ENCODE peak calls at places on chromosome X, in seven cellular contexts. F is transverse colon, O is GM12878, Z is GM12892, K is IMR-90, L is tibial nerve, S is A549. B is an unnamed sample.

GRCh38 chrX:74535633-74536141 is 78.7 kb downstream of the RLIM start:
- DNase-seq in F (peak), O (no peak), Z (peak), K (peak), L (peak), S (no peak), B (peak)

GRCh38 chrX:12890467-12890866 is 16.0 kb upstream of the TLR8 start:
- DNase-seq in F (no peak), O (peak), Z (no peak), K (no peak), L (no peak), S (no peak), B (peak)

GRCh38 chrX:16639966-16640365 is 10.0 kb upstream of the S100G start:
- DNase-seq in F (no peak), O (no peak), Z (no peak), K (no peak), L (no peak), S (no peak), B (no peak)

GRCh38 chrX:19772759-19773623 is 114.4 kb downstream of the SH3KBP1 start:
- DNase-seq in F (no peak), O (no peak), Z (no peak), K (no peak), L (no peak), S (no peak), B (peak)

GRCh38 chrX:19579485-19579884 is 64.2 kb upstream of the MAP3K15 start:
- DNase-seq in F (no peak), O (no peak), Z (no peak), K (peak), L (no peak), S (no peak), B (no peak)

GRCh38 chrX:15751160-15751819 is 13.2 kb downstream of the CA5B start:
- DNase-seq in F (no peak), O (no peak), Z (no peak), K (peak), L (no peak), S (peak), B (no peak)

GRCh38 chrX:49276207-49276606 is 6.6 kb downstream of the PPP1R3F start:
- DNase-seq in F (no peak), O (no peak), Z (no peak), K (no peak), L (no peak), S (no peak), B (no peak)

GRCh38 chrX:25052798-25053534 is 37.2 kb upstream of the ARX start:
- DNase-seq in F (no peak), O (no peak), Z (no peak), K (no peak), L (no peak), S (peak), B (no peak)

GRCh38 chrX:107851215-107851614 is 25.5 kb downstream of the MID2 start:
- DNase-seq in F (no peak), O (no peak), Z (no peak), K (no peak), L (no peak), S (no peak), B (no peak)

GRCh38 chrX:123219916-123220315 is 35.8 kb downstream of the GRIA3 start:
- DNase-seq in F (no peak), O (no peak), Z (no peak), K (no peak), L (no peak), S (no peak), B (no peak)

GRCh38 chrX:106672527-106672926 is 54.0 kb upstream of the RNF128 start:
- DNase-seq in F (no peak), O (no peak), Z (no peak), K (no peak), L (no peak), S (no peak), B (no peak)

GRCh38 chrX:374566-374965 is 12.1 kb downstream of the PPP2R3B start:
- DNase-seq in F (no peak), O (no peak), Z (no peak), K (peak), L (no peak), S (no peak), B (no peak)

GRCh38 chrX:103839404-103839803 is 7.3 kb upstream of the RAB9B start:
- DNase-seq in F (no peak), O (no peak), Z (no peak), K (no peak), L (no peak), S (no peak), B (no peak)

GRCh38 chrX:120672389-120672788 is 42.5 kb upstream of the C1GALT1C1 start:
- DNase-seq in F (no peak), O (no peak), Z (no peak), K (peak), L (peak), S (peak), B (no peak)

GRCh38 chrX:53445977-53446376 is 11.8 kb upstream of the HSD17B10 start:
- DNase-seq in F (peak), O (no peak), Z (peak), K (peak), L (no peak), S (peak), B (peak)

GRCh38 chrX:439236-439635 is 52.5 kb upstream of the PPP2R3B start:
- DNase-seq in F (no peak), O (no peak), Z (no peak), K (no peak), L (no peak), S (no peak), B (no peak)

GRCh38 chrX:22134681-22135080 is 102.6 kb downstream of the PHEX start:
- DNase-seq in F (no peak), O (no peak), Z (no peak), K (peak), L (no peak), S (peak), B (no peak)

GRCh38 chrX:129663171-129663570 is 8.4 kb upstream of the APLN start:
- DNase-seq in F (no peak), O (no peak), Z (no peak), K (peak), L (no peak), S (no peak), B (no peak)

DNA sequence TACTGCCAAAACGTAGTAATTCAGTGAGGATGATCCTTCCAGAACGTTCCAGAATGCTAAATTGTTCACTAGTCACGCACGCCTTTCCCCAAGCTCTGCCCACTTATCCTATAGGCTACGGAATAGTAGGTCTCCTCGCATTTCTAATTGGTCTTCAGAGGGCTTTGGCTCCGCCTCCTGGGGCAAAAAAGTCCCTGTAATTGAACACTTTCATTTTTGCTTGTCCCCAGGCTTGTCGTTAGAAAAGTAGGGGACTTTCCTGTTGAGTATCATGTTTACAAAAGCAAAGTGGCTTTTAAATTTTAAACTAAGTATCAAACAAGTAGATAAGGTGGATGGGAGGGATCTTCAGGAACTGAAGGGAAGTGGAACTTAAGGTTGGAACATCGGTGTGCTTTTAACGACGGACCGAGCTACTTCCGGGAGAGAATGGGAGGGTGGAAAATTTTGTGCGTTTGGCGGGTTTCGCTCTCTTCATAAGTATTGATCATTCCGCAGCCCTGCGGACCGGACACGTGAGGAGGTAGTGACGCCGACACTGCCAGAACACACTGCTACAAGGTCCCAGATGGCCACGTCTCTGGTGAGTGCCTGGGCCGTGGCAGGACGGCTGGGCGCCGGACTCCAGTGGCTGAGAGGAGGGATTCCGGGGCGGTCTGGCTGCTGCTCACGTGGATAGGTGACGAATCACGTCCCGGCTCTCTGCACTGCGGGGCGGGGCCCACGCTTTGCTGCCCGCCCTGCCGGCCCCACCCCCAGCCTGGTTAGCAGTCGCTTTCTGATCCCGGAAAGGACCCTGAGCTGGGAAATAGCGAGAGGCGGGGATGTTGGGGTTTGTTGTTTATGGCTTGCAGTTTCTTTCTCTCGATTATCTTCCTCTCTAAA is at the start of gene NXT2:
- DNase-seq in F (peak), O (peak), Z (peak), K (peak), L (peak), S (peak), B (peak)
- TF ChIP-seq POLR2A in F (peak), O (peak), Z (peak), K (peak), L (peak), S (peak), B (peak)

GRCh38 chrX:133923548-133923947 is 61.8 kb downstream of the GPC3 start:
- DNase-seq in F (no peak), O (no peak), Z (no peak), K (no peak), L (no peak), S (no peak), B (no peak)
- TF ChIP-seq POLR2A in F (no peak), O (no peak), Z (no peak), K (no peak), L (no peak), S (no peak), B (no peak)

GRCh38 chrX:154478728-154479622 is at the start of gene LAGE3:
- DNase-seq in F (peak), O (peak), Z (peak), K (peak), L (peak), S (peak), B (peak)
- TF ChIP-seq POLR2A in F (peak), O (peak), Z (peak), K (no peak), L (peak), S (peak), B (peak)

GRCh38 chrX:150982786-150983525 is at the start of gene HMGB3:
- DNase-seq in F (peak), O (peak), Z (peak), K (peak), L (peak), S (peak), B (peak)
- TF ChIP-seq POLR2A in F (peak), O (peak), Z (peak), K (no peak), L (peak), S (peak), B (peak)

GRCh38 chrX:139079789-139080188 is 368.3 kb upstream of the FGF13 start:
- DNase-seq in F (no peak), O (no peak), Z (no peak), K (no peak), L (no peak), S (no peak), B (no peak)

GRCh38 chrX:139078761-139079160 is 367.2 kb upstream of the FGF13 start:
- DNase-seq in F (no peak), O (no peak), Z (no peak), K (no peak), L (no peak), S (no peak), B (no peak)

GRCh38 chrX:139081965-139082364 is 370.4 kb upstream of the FGF13 start:
- DNase-seq in F (no peak), O (no peak), Z (no peak), K (no peak), L (no peak), S (no peak), B (no peak)

GRCh38 chrX:139077303-139078131 is 366.0 kb upstream of the FGF13 start:
- DNase-seq in F (no peak), O (no peak), Z (no peak), K (no peak), L (no peak), S (peak), B (no peak)

GRCh38 chrX:139078342-139078741 is 366.8 kb upstream of the FGF13 start:
- DNase-seq in F (no peak), O (no peak), Z (no peak), K (no peak), L (no peak), S (no peak), B (no peak)
- TF ChIP-seq POLR2A in F (no peak), O (no peak), Z (no peak), K (no peak), L (no peak), S (no peak), B (no peak)

DNA sequence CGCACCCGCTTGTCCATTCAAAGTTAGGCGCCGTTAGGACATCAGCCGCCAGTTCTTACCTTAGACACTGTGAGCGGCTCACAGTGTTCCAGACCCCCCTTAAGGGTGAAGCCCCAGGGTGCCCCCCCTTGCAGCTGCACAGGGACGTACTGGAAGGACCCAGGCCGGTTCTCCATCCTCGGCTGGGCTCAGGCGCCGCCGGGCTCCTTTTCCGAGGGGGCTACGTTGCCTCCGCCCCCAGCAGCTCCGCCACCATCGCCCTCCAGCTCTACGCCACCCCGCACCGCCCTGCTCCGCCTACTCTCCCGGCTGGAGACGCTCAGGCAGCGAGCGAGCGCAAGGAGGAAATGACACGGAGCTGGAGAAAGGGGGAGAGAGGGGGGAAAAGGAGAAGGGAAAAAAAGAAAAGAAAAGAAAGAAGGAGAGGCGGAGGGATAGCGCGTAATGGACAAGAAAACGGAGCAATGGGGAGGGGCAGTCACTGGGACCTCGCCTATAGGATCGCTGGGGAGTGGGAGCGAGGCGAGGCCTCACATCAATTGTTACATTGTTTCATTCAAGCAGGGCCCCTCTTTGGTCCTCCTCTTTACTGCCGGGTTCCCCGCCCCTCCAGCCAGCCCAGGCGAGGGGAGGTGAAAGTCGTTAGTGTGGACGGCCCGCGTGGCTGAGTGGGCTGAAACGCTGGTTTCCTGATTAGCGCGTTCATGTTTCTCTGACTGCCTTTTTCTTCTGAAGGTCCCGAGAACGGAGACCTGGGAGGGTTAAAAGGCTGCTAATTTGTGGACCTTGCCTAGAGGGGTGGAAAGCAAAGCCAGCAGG is at the start of gene SHROOM4:
- DNase-seq in F (peak), O (no peak), Z (no peak), K (peak), L (peak), S (no peak), B (no peak)
- TF ChIP-seq POLR2A in F (no peak), O (no peak), Z (no peak), K (no peak), L (no peak), S (no peak), B (no peak)

GRCh38 chrX:30680618-30681017 is 27.4 kb downstream of the GK start:
- DNase-seq in F (peak), O (no peak), Z (no peak), K (no peak), L (no peak), S (no peak), B (no peak)

GRCh38 chrX:30674799-30675198 is 21.6 kb downstream of the GK start:
- DNase-seq in F (no peak), O (no peak), Z (no peak), K (no peak), L (no peak), S (no peak), B (no peak)

GRCh38 chrX:30673884-30674598 is 20.8 kb downstream of the GK start:
- DNase-seq in F (no peak), O (no peak), Z (no peak), K (no peak), L (no peak), S (no peak), B (no peak)

GRCh38 chrX:30673405-30673804 is 20.2 kb downstream of the GK start:
- DNase-seq in F (no peak), O (no peak), Z (no peak), K (no peak), L (no peak), S (no peak), B (no peak)

DNA sequence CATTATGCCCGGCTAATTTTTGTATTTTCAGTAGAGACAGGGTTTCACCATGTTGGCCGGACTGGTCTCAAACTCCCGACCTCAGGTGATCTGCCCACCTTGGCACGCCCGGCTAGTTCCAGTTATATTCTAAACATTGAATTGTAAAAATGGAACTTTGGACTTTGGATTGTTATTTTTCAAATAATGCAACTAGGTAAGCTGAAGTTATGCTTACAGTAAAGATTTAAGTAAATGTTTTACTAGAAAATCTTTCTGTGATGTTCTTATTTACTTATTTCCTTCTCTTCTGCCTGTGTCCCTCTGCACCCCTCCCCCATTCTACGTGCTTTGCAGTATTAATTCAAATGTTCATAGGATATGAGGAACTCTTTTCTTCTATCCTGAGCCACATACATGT is 26.1 kb downstream of the GK start:
- DNase-seq in F (peak), O (no peak), Z (no peak), K (no peak), L (no peak), S (no peak), B (no peak)
- TF ChIP-seq POLR2A in F (no peak), O (no peak), Z (no peak), K (no peak), L (no peak), S (no peak), B (no peak)

GRCh38 chrX:2404816-2405215 is 96.0 kb downstream of the DHRSX start:
- DNase-seq in F (no peak), O (no peak), Z (no peak), K (no peak), L (no peak), S (no peak), B (no peak)
- TF ChIP-seq POLR2A in F (no peak), O (no peak), Z (no peak), K (no peak), L (no peak), S (no peak), B (no peak)

B was measured in NB4.